ENCODE peak calls at places on chromosome 13, in six cellular contexts. F is SK-N-SH, D is GM23248, C is MM.1S, U is neural progenitor cell, W is HCT116. V is an unnamed sample.

GRCh38 chr13:86446311-86446710 is 647.1 kb upstream of the SLITRK6 start:
- DNase-seq in F (no peak), D (peak), C (no peak), U (peak), W (no peak), V (peak)

GRCh38 chr13:70580825-70581224 is 472.6 kb upstream of the KLHL1 start:
- DNase-seq in F (no peak), D (no peak), C (no peak), U (no peak), W (no peak), V (no peak)

GRCh38 chr13:67094952-67095351 is 135.2 kb downstream of the PCDH9 start:
- DNase-seq in F (no peak), D (no peak), C (no peak), U (no peak), W (no peak), V (no peak)

GRCh38 chr13:63699948-63700347 is 2284.3 kb upstream of the PCDH20 start:
- DNase-seq in F (no peak), D (no peak), C (no peak), U (no peak), W (no peak), V (no peak)

GRCh38 chr13:23615677-23616076 is 45.5 kb downstream of the TNFRSF19 start:
- DNase-seq in F (no peak), D (no peak), C (no peak), U (peak), W (no peak), V (no peak)

GRCh38 chr13:94028234-94029145 is 451.0 kb downstream of the DCT start:
- DNase-seq in F (no peak), D (no peak), C (no peak), U (no peak), W (no peak), V (no peak)

GRCh38 chr13:32669030-32669646 is 82.9 kb downstream of the PDS5B start:
- DNase-seq in F (peak), D (peak), C (peak), U (peak), W (peak), V (peak)

GRCh38 chr13:36706755-36707154 is 32.9 kb downstream of the SERTM1 start:
- DNase-seq in F (no peak), D (peak), C (no peak), U (no peak), W (no peak), V (no peak)

GRCh38 chr13:95650691-95651090 is 6.2 kb upstream of the DZIP1 start:
- DNase-seq in F (no peak), D (no peak), C (no peak), U (no peak), W (no peak), V (no peak)

GRCh38 chr13:26821766-26822165 is 61.2 kb upstream of the GPR12 start:
- DNase-seq in F (no peak), D (no peak), C (no peak), U (no peak), W (no peak), V (no peak)

GRCh38 chr13:99948907-99949656 is 22.5 kb downstream of the ZIC5 start:
- DNase-seq in F (no peak), D (no peak), C (no peak), U (no peak), W (no peak), V (no peak)
- TF ChIP-seq EZH2phosphoT487 in F (no peak), D (no peak), C (no peak), U (no peak), W (no peak), V (no peak)

GRCh38 chr13:99417821-99418662 is 83.2 kb upstream of the TM9SF2 start:
- DNase-seq in F (no peak), D (peak), C (no peak), U (no peak), W (no peak), V (no peak)

GRCh38 chr13:99415851-99416331 is 85.4 kb upstream of the TM9SF2 start:
- DNase-seq in F (no peak), D (no peak), C (no peak), U (no peak), W (no peak), V (no peak)

GRCh38 chr13:99418663-99419140 is 82.6 kb upstream of the TM9SF2 start:
- DNase-seq in F (no peak), D (no peak), C (no peak), U (no peak), W (no peak), V (no peak)

GRCh38 chr13:99416411-99417121 is 84.7 kb upstream of the TM9SF2 start:
- DNase-seq in F (no peak), D (no peak), C (no peak), U (no peak), W (no peak), V (no peak)

GRCh38 chr13:99417151-99417820 is 84.0 kb upstream of the TM9SF2 start:
- DNase-seq in F (no peak), D (no peak), C (no peak), U (peak), W (no peak), V (no peak)
- H3K9ac ChIP-seq in F (no peak), D (no peak), C (no peak), U (no peak), W (no peak), V (no peak)

DNA sequence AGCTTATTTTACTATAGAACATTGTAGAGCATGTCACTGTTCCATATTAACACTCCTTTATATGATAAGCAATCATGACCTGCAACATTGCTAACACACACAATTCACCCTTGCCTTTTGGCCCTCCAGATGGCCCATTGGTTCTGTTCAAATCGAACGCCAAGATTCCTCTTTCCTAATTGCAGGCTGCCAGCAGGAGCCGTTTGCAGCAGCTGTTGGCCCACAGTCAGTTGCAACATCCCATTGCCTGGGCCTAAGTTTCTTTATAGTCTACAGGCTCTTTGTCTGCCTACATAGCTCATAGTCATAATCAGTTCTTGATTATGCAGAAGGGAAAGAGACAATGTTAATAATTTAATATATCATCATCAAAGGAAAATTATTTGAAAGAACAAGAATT is 37.6 kb downstream of the KCTD12 start:
- DNase-seq in F (no peak), D (peak), C (no peak), U (no peak), W (no peak), V (no peak)
- TF ChIP-seq EZH2phosphoT487 in F (no peak), D (no peak), C (no peak), U (no peak), W (no peak), V (no peak)

GRCh38 chr13:75223981-75224742 is 257.8 kb downstream of the TBC1D4 start:
- DNase-seq in F (no peak), D (no peak), C (no peak), U (no peak), W (no peak), V (peak)

GRCh38 chr13:75225288-75225687 is 256.7 kb downstream of the TBC1D4 start:
- DNase-seq in F (no peak), D (no peak), C (no peak), U (no peak), W (no peak), V (no peak)

GRCh38 chr13:75226755-75227435 is 255.1 kb downstream of the TBC1D4 start:
- DNase-seq in F (no peak), D (peak), C (no peak), U (no peak), W (no peak), V (peak)

GRCh38 chr13:75222031-75222430 is 259.9 kb downstream of the TBC1D4 start:
- DNase-seq in F (no peak), D (peak), C (no peak), U (no peak), W (no peak), V (no peak)

DNA sequence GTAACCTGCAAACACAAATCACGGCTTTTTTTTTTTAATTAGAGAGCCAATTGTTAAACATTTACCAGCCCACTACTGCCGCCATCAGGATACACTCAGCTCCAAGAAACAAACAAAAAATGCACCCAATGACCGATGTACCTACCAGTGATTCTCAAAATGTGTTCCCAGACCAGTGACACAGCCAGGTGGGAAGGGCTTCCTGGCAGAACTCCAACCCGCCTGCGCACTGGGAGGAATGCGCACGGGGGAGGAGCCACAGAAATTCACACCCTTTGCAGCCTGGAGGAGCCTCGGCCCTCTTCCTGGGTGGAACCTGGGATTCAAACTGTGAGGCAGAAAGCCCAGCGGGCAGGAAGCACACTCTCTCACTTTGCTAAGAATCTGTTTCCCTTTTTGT is 255.9 kb downstream of the TBC1D4 start:
- DNase-seq in F (no peak), D (peak), C (no peak), U (no peak), W (peak), V (peak)
- H3K9ac ChIP-seq in F (no peak), D (no peak), C (no peak), U (no peak), W (no peak), V (peak)

GRCh38 chr13:114212096-114212495 is 22.6 kb upstream of the CDC16 start:
- DNase-seq in F (no peak), D (peak), C (no peak), U (no peak), W (no peak), V (peak)

GRCh38 chr13:114208134-114208533 is 26.6 kb upstream of the CDC16 start:
- DNase-seq in F (no peak), D (no peak), C (no peak), U (no peak), W (no peak), V (no peak)

GRCh38 chr13:114211446-114211845 is 23.3 kb upstream of the CDC16 start:
- DNase-seq in F (no peak), D (no peak), C (no peak), U (no peak), W (no peak), V (no peak)

GRCh38 chr13:114219406-114219805 is 15.3 kb upstream of the CDC16 start:
- DNase-seq in F (no peak), D (no peak), C (no peak), U (no peak), W (no peak), V (no peak)

GRCh38 chr13:114213980-114214379 is 20.7 kb upstream of the CDC16 start:
- DNase-seq in F (no peak), D (no peak), C (no peak), U (no peak), W (no peak), V (no peak)
- TF ChIP-seq EZH2phosphoT487 in F (no peak), D (no peak), C (no peak), U (no peak), W (no peak), V (no peak)

GRCh38 chr13:30043631-30043925 is 193.2 kb upstream of the UBL3 start:
- DNase-seq in F (no peak), D (no peak), C (no peak), U (no peak), W (no peak), V (no peak)
- H3K9ac ChIP-seq in F (no peak), D (no peak), C (no peak), U (no peak), W (no peak), V (no peak)

GRCh38 chr13:110065780-110066179 is 241.2 kb downstream of the COL4A1 start:
- DNase-seq in F (no peak), D (no peak), C (no peak), U (no peak), W (no peak), V (no peak)
- TF ChIP-seq EZH2phosphoT487 in F (no peak), D (no peak), C (no peak), U (no peak), W (no peak), V (no peak)

GRCh38 chr13:46655727-46656180 is 102.8 kb downstream of the LRCH1 start:
- DNase-seq in F (no peak), D (no peak), C (no peak), U (peak), W (no peak), V (no peak)
- H3K9ac ChIP-seq in F (no peak), D (no peak), C (no peak), U (no peak), W (no peak), V (no peak)

DNA sequence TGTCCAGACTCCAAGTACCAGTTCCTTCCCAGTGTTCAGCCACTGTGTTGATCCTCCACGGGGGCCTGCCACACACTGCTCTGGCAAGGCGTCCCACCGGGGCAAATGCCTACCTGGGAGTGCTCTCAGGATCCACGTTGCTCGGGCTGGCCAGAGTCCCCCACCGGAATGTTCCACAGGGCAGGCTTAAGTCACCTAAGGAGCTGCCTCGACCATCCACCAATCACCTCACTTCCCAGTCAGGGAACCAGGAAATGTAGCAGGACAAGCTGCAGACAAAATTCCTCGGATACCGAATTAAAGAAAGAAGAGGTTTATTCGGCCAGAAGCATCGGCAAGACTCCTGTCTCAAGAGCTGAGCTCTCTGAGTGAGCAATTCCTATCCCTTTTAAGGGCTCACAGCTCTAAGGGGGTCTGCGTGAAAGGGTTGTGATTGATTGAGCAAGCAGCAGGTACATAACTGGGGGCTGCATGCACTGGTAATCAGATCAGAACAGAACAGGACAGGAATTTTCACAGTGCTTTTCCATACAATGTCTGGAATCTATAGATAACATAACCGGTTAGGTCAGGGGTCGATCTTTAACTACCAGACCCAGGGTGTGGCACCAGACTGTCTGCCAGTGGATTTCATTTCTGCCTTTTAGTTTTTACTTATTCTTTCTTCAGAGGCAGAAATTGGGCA is 56.9 kb upstream of the EDNRB start:
- DNase-seq in F (no peak), D (no peak), C (no peak), U (no peak), W (no peak), V (no peak)
- TF ChIP-seq EZH2phosphoT487 in F (no peak), D (no peak), C (no peak), U (no peak), W (no peak), V (no peak)

DNA sequence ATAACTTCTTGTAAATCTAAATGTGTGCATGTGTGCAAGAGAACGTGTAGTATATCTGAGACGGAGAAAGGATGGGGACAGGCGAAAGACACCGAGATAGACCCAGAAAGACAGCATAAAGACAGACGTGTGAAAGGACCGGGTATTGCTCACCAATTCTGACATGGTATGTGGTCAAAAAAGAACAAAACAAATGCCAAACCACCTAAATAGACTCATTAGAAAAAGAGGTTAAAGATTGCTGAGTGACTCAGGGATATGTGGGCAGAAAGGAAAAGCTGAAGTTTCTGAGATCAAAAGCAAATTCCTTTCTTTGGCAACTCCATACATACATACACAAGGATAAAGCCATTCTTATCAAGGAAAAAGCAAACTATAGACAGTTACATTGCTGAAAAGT is 179.7 kb upstream of the TSC22D1 start:
- DNase-seq in F (no peak), D (peak), C (no peak), U (no peak), W (no peak), V (peak)
- H3K9ac ChIP-seq in F (peak), D (no peak), C (no peak), U (no peak), W (no peak), V (no peak)

V was measured in PC-3.